ENCODE peak calls at places on chromosomes 13 and 19, in four cellular contexts. I, J, P and D are unnamed samples.
A peak's percentile ranks its signal among the peaks of the same experiment; 100 is the strongest.

GRCh38 chr13:111168116-111168515 is 53.0 kb downstream of the ARHGEF7 start:
- DNase-seq in I (no peak), J (no peak), P (no peak), D (no peak)

GRCh38 chr19:55679343-55680257 is 4.6 kb downstream of the EPN1 start:
- DNase-seq in I (no peak), J (no peak), P (no peak), D (no peak)

GRCh38 chr13:49683489-49683888 is 7.8 kb downstream of the EBPL start:
- DNase-seq in I (no peak), J (no peak), P (no peak), D (no peak)

GRCh38 chr19:41957838-41958366 is 1.2 kb downstream of the RABAC1 start:
- DNase-seq in I (peak; percentile 86), J (peak; percentile 83), P (peak; percentile 74), D (peak; percentile 86)

GRCh38 chr19:51064534-51065220 is at the start of gene KLK13:
- DNase-seq in I (peak; percentile 37), J (peak; percentile 2), P (no peak), D (no peak)

GRCh38 chr13:114128624-114129522 is 3.5 kb downstream of the RASA3 start:
- DNase-seq in I (peak; percentile 91), J (peak; percentile 91), P (no peak), D (no peak)

GRCh38 chr19:51127755-51128154 is 3.0 kb downstream of the SIGLEC9 start:
- DNase-seq in I (peak; percentile 88), J (peak; percentile 86), P (no peak), D (no peak)

GRCh38 chr19:13187419-13187818 is 37.2 kb downstream of the IER2 start:
- DNase-seq in I (no peak), J (no peak), P (no peak), D (no peak)

GRCh38 chr19:10748924-10749434 is 31.1 kb downstream of the DNM2 start:
- DNase-seq in I (peak; percentile 59), J (peak; percentile 44), P (peak; percentile 30), D (no peak)

GRCh38 chr13:27041341-27041740 is 130.3 kb downstream of the USP12 start:
- DNase-seq in I (no peak), J (no peak), P (no peak), D (no peak)

GRCh38 chr19:44609219-44609618 is 4.1 kb upstream of the IGSF23 start:
- DNase-seq in I (no peak), J (no peak), P (no peak), D (no peak)

GRCh38 chr13:70812481-70812880 is 704.2 kb upstream of the KLHL1 start:
- DNase-seq in I (no peak), J (peak; percentile 22), P (no peak), D (no peak)

GRCh38 chr13:69935043-69935442 is 172.6 kb upstream of the ATXN8OS start:
- DNase-seq in I (no peak), J (no peak), P (no peak), D (peak; percentile 16)

GRCh38 chr19:18057557-18057956 is 29.2 kb downstream of the IL12RB1 start:
- DNase-seq in I (peak; percentile 49), J (no peak), P (no peak), D (no peak)

GRCh38 chr13:70171151-70171550 is 62.9 kb upstream of the KLHL1 start:
- DNase-seq in I (no peak), J (no peak), P (no peak), D (no peak)

GRCh38 chr19:5964816-5965565 is 12.9 kb downstream of the RANBP3 start:
- DNase-seq in I (no peak), J (no peak), P (no peak), D (no peak)

GRCh38 chr19:2405256-2405655 is 22.1 kb downstream of the TIMM13 start:
- DNase-seq in I (peak; percentile 37), J (no peak), P (no peak), D (no peak)

GRCh38 chr19:6828306-6828697 is 55.8 kb downstream of the VAV1 start:
- DNase-seq in I (no peak), J (no peak), P (no peak), D (no peak)

GRCh38 chr19:49666120-49666444 is 349 bp downstream of the BCL2L12 start:
- DNase-seq in I (no peak), J (no peak), P (no peak), D (no peak)

GRCh38 chr13:36888645-36889044 is 31.4 kb downstream of the SMAD9 start:
- DNase-seq in I (no peak), J (no peak), P (peak; percentile 24), D (no peak)